ENCODE peak calls at places on chromosomes 7 and 10, in five cellular contexts. R is heart right ventricle, J is heart left ventricle, M is lower leg skin, H is right cardiac atrium. N is an unnamed sample.

GRCh38 chr7:63029207-63029522 is 969.5 kb upstream of the ZNF722 start:
- DNase-seq in R (no peak), J (no peak), M (peak; percentile 43), H (no peak), N (no peak)

GRCh38 chr7:128838109-128838779 is 8.0 kb downstream of the FLNC start:
- DNase-seq in R (peak; percentile 4), J (no peak), M (no peak), H (no peak), N (no peak)

GRCh38 chr10:13788320-13788600 is 201.5 kb downstream of the PRPF18 start:
- DNase-seq in R (no peak), J (no peak), M (no peak), H (no peak), N (no peak)

GRCh38 chr7:36085096-36085495 is 68.0 kb upstream of the EEPD1 start:
- DNase-seq in R (no peak), J (no peak), M (peak; percentile 78), H (peak; percentile 35), N (no peak)

GRCh38 chr10:124742418-124743187 is 1.6 kb downstream of the FAM53B start:
- DNase-seq in R (no peak), J (no peak), M (peak; percentile 90), H (peak; percentile 66), N (peak; percentile 56)

GRCh38 chr7:151174246-151175046 is 7.0 kb upstream of the GBX1 start:
- DNase-seq in R (peak; percentile 37), J (peak; percentile 66), M (peak; percentile 86), H (peak; percentile 73), N (peak; percentile 14)

GRCh38 chr10:91683976-91684375 is 51.1 kb upstream of the PPP1R3C start:
- DNase-seq in R (no peak), J (no peak), M (no peak), H (no peak), N (peak; percentile 60)

GRCh38 chr10:10045765-10046028 is 972.0 kb upstream of the CELF2 start:
- DNase-seq in R (no peak), J (no peak), M (no peak), H (no peak), N (no peak)

GRCh38 chr10:71064413-71065118 is 147.8 kb upstream of the UNC5B start:
- DNase-seq in R (peak; percentile 67), J (peak; percentile 81), M (no peak), H (no peak), N (no peak)

GRCh38 chr10:114684822-114685209 is 26.7 kb upstream of the ABLIM1 start:
- DNase-seq in R (peak; percentile 43), J (no peak), M (no peak), H (no peak), N (peak; percentile 84)

GRCh38 chr7:66100408-66101050 is 14.1 kb upstream of the CRCP start:
- DNase-seq in R (no peak), J (no peak), M (no peak), H (no peak), N (no peak)
- H3K4me3 ChIP-seq in R (peak overlapping the region; percentile 47), J (peak overlapping the region; percentile 49), M (peak overlapping the region; percentile 6), H (peak overlapping the region; percentile 37), N (peak overlapping the region; percentile 81)

GRCh38 chr7:94360926-94361325 is 33.8 kb upstream of the COL1A2 start:
- DNase-seq in R (no peak), J (no peak), M (no peak), H (no peak), N (no peak)
- H3K4me3 ChIP-seq in R (no peak overlapping the region), J (no peak overlapping the region), M (no peak overlapping the region), H (no peak overlapping the region), N (no peak overlapping the region)

DNA sequence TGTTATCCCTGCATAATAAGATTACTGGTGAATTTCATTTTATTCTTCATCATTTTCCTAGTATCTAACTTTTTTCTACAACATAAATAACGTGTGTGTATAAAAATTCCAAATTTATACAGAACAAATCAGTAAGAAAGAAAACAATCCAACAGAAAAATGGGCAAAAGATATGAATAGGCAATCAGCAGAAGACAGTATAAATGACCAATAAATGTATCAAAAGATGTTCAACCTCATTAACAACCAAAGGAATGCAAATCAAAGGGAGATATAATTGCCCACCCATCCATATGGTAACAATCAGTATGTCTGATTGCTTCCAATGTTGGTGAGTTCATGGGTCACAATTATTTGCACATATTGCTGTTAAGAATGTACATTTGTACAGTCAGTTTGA is 13.5 kb downstream of the ERLIN1 start:
- DNase-seq in R (no peak), J (no peak), M (no peak), H (no peak), N (no peak)
- H3K4me3 ChIP-seq in R (no peak overlapping the region), J (no peak overlapping the region), M (no peak overlapping the region), H (no peak overlapping the region), N (no peak overlapping the region)

DNA sequence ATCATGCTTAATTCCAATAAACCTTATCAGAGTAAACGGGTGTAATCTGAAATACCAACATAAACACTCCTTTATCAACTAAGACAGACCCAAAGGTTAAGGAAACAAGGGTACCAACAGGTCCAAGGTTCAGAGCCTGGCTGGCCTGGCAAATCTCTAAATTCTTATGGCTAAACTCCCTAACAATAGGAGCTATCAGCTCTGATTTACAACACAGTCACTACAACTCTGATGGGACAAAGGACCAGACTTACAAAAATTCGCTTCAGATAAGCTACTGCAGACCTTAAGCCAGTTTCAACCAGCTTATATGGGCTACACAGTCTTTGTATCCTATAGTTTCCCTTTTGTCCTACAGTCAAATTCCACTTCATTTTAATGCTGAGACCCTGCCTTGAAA is 381.9 kb downstream of the ZWINT start:
- DNase-seq in R (no peak), J (no peak), M (no peak), H (no peak), N (no peak)
- H3K4me3 ChIP-seq in R (no peak overlapping the region), J (no peak overlapping the region), M (no peak overlapping the region), H (no peak overlapping the region), N (no peak overlapping the region)

N was measured in adipocyte.